ENCODE peak calls at places on chromosomes 3 and 15, in five cellular contexts. A, V, L, G and M are unnamed samples.
A peak's percentile ranks its signal among the peaks of the same experiment; 100 is the strongest.

GRCh38 chr3:62529230-62529629 is 155.9 kb upstream of the FEZF2 start:
- DNase-seq in A (no peak), V (peak; percentile 5), L (no peak), G (peak; percentile 83), M (peak; percentile 8)

GRCh38 chr15:84620626-84621025 is 19.8 kb downstream of the ZSCAN2 start:
- DNase-seq in A (no peak), V (no peak), L (no peak), G (no peak), M (no peak)

GRCh38 chr15:61796056-61796455 is 264.2 kb downstream of the VPS13C start:
- DNase-seq in A (no peak), V (no peak), L (no peak), G (no peak), M (peak; percentile 4)

GRCh38 chr3:46646700-46647099 is 34.4 kb downstream of the FAM240A start:
- DNase-seq in A (no peak), V (no peak), L (no peak), G (no peak), M (peak; percentile 89)

GRCh38 chr3:146550743-146551510 is 6.5 kb upstream of the PLSCR1 start:
- DNase-seq in A (peak; percentile 7), V (no peak), L (no peak), G (no peak), M (peak; percentile 96)

GRCh38 chr3:3200632-3201212 is 21.2 kb upstream of the CRBN start:
- DNase-seq in A (peak; percentile 21), V (peak; percentile 32), L (peak; percentile 38), G (peak; percentile 33), M (peak; percentile 62)

GRCh38 chr15:59104912-59105732 is at the start of gene CCNB2:
- DNase-seq in A (peak; percentile 99), V (peak; percentile 97), L (peak; percentile 92), G (peak; percentile 88), M (peak; percentile 94)

GRCh38 chr3:48155122-48155521 is 33.1 kb downstream of the CDC25A start:
- DNase-seq in A (peak; percentile 39), V (no peak), L (no peak), G (no peak), M (peak; percentile 94)

GRCh38 chr3:190097025-190097424 is 23.7 kb downstream of the P3H2 start:
- DNase-seq in A (no peak), V (no peak), L (no peak), G (no peak), M (no peak)

GRCh38 chr3:11185564-11186317 is 31.4 kb downstream of the HRH1 start:
- DNase-seq in A (peak; percentile 58), V (no peak), L (no peak), G (no peak), M (peak; percentile 96)

GRCh38 chr15:62648954-62649353 is 393.6 kb upstream of the TPM1 start:
- DNase-seq in A (no peak), V (no peak), L (no peak), G (no peak), M (no peak)

GRCh38 chr3:62139957-62140356 is 233.4 kb downstream of the FEZF2 start:
- DNase-seq in A (no peak), V (no peak), L (no peak), G (no peak), M (peak; percentile 28)

GRCh38 chr15:77851086-77851485 is 218.4 kb upstream of the LINGO1 start:
- DNase-seq in A (no peak), V (no peak), L (no peak), G (no peak), M (no peak)
- TF ChIP-seq USF2 in A (peak; percentile 43), V (peak; percentile 26), L (no peak), G (no peak), M (no peak)

DNA sequence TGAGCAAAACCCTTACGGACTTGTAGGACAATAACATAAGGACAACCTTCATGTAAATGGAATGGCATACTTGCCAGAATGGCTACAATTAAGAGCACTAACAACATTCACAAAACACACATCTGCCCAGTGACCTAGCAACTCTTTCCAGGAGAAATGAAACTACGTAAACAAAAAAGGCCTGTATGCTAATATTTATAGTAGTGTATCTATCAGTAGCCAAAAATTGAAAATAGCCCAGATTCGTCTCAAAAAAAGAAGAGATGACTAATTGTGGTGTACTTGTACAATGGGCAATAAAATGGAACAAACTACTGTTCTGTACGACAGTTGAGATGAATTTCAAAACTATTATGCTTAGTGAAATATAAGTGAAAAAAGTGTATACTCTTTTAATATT is 38.4 kb downstream of the CMC1 start:
- DNase-seq in A (no peak), V (no peak), L (no peak), G (no peak), M (peak; percentile 72)
- TF ChIP-seq USF2 in A (no peak), V (no peak), L (no peak), G (no peak), M (no peak)

GRCh38 chr15:75532413-75533250 is 46.5 kb downstream of the PTPN9 start:
- DNase-seq in A (peak; percentile 64), V (no peak), L (peak; percentile 50), G (peak; percentile 33), M (peak; percentile 88)
- TF ChIP-seq USF2 in A (no peak), V (no peak), L (no peak), G (no peak), M (no peak)

GRCh38 chr3:116002240-116002639 is 378.9 kb downstream of the GAP43 start:
- DNase-seq in A (no peak), V (no peak), L (no peak), G (no peak), M (no peak)
- TF ChIP-seq USF2 in A (no peak), V (no peak), L (no peak), G (no peak), M (no peak)

GRCh38 chr15:81334768-81335447 is 11.0 kb upstream of the STARD5 start:
- DNase-seq in A (no peak), V (no peak), L (no peak), G (no peak), M (no peak)
- TF ChIP-seq USF2 in A (no peak), V (no peak), L (no peak), G (no peak), M (no peak)

DNA sequence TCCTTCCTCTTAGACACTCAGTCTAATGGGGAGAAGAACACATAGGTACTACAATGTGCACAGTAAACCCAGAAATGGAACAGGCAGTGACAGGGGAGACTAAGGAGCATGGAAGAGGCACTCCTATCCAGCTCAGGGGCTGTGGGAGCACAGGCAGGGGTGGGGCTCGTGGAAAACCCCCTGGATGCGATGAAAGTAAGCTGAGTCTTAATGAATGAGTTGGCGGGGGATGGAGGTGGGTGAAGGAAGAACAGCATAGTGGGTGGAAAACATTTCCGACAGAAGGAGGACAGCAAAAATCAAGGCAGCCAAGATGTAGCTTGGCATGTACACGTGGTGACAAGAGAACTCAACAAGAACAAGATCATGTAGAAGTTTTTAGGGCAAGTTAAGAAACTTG is 33.6 kb upstream of the UBE2E2 start:
- DNase-seq in A (no peak), V (no peak), L (no peak), G (no peak), M (no peak)
- TF ChIP-seq USF2 in A (no peak), V (no peak), L (no peak), G (no peak), M (no peak)

DNA sequence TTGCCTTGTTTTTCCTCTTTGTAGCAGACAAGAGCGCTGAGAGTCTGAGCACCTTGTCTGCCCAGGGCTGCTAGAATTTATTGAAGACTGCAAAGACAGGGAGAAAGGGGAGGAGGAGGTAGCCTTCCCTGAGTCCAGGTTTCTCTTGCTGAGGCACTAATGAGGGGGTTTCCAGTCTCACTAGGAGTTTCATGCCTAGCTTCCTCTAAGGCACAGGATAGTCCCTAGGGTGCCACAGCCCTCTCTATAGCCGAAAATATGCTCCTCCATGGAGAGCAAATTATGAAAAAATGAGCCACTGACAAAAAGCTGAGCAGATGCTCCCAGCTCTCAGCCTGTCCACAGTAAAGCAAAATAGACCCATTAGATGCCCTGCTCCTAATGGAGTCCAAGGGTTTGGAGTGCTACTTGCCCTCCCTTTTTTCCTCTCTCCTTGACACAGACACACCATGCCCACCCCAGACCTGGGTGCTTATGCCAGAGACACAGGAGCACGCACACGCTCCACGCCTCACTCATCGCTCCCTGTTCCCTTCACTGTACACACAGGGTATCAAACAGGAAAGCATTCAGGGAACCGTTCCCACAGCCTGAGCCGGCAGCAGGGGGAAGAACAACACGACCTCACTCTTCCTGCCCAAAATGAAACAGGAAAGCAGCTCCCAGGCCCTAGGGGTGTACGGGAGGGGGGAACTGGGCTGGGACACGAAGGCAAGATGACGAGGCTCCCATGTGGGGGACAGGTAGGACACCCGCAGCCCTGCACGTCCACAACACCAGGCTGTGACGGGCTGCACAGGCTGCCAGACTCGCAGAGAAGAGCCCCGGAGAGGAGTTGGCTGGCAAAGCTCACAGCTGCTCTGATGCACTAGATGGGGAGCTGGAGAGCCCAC is 11.0 kb downstream of the DLL4 start:
- DNase-seq in A (no peak), V (no peak), L (no peak), G (no peak), M (no peak)
- TF ChIP-seq USF2 in A (no peak), V (no peak), L (no peak), G (no peak), M (no peak)

DNA sequence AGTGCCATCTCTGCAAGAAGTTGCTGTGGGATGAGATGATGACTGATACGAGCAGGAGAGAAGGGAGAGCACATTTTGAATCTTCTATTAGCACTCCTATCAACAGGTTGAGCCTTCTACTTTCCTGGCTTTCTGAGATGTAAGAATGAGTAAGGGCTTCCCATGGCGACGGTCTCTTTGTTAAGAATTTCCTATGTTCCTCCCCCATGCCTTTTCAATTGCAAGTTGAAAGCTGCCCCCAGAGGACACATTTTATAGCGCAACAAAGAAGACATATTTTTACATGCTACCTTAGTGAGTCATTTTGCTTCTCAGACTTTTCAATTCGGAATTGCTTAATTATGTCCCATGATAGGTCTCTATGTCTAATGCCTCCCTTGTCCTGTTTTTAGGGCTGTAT is 71.3 kb upstream of the LRTM1 start:
- DNase-seq in A (peak; percentile 27), V (peak; percentile 11), L (no peak), G (no peak), M (peak; percentile 86)
- TF ChIP-seq USF2 in A (no peak), V (no peak), L (no peak), G (no peak), M (no peak)